ENCODE peak calls at places on chromosome 6, in seven cellular contexts. K is HEK293T; V is fibroblast of the aortic adventitia; L is stimulated activated CD8-positive, alpha-beta memory T cell treated with anti-CD3 and anti-CD28 coated beads, Interleukin-4, amount 100 ng/mL, for 24 hours; U is NCI-H1105; G is HS-27A; N is stimulated activated CD4-positive, alpha-beta T cell treated with anti-CD3 and anti-CD28 coated beads, Interleukin-4, amount 100 ng/mL, for 24 hours. E is an unnamed sample.
A peak's percentile ranks its signal among the peaks of the same experiment; 100 is the strongest.

GRCh38 chr6:119294984-119295383 is 54.6 kb downstream of the MAN1A1 start:
- DNase-seq in K (no peak), V (no peak), L (no peak), U (no peak), G (no peak), N (no peak), E (no peak)

GRCh38 chr6:136030131-136030530 is 178.6 kb downstream of the PDE7B start:
- DNase-seq in K (no peak), V (peak; percentile 35), L (no peak), U (no peak), G (no peak), N (no peak), E (peak; percentile 69)

GRCh38 chr6:14917511-14917910 is 328.4 kb upstream of the JARID2 start:
- DNase-seq in K (no peak), V (no peak), L (no peak), U (no peak), G (no peak), N (no peak), E (no peak)

GRCh38 chr6:84074988-84075781 is 41.6 kb downstream of the MRAP2 start:
- DNase-seq in K (peak; percentile 34), V (peak; percentile 29), L (no peak), U (no peak), G (no peak), N (no peak), E (peak; percentile 18)

GRCh38 chr6:133705731-133706130 is 183.2 kb upstream of the TCF21 start:
- DNase-seq in K (no peak), V (peak; percentile 70), L (no peak), U (no peak), G (peak; percentile 88), N (no peak), E (peak; percentile 68)

GRCh38 chr6:17193376-17193775 is 87.8 kb upstream of the RBM24 start:
- DNase-seq in K (no peak), V (no peak), L (no peak), U (no peak), G (no peak), N (no peak), E (no peak)

GRCh38 chr6:111653961-111654360 is 48.3 kb upstream of the TRAF3IP2 start:
- DNase-seq in K (no peak), V (no peak), L (no peak), U (peak; percentile 71), G (no peak), N (no peak), E (no peak)

GRCh38 chr6:7087491-7087979 is 20.2 kb upstream of the RREB1 start:
- DNase-seq in K (peak; percentile 17), V (no peak), L (no peak), U (no peak), G (no peak), N (peak; percentile 24), E (no peak)

GRCh38 chr6:3664641-3665041 is 86.9 kb downstream of the PXDC1 start:
- DNase-seq in K (no peak), V (no peak), L (no peak), U (no peak), G (no peak), N (no peak), E (peak; percentile 47)

GRCh38 chr6:125940691-125941090 is 15.9 kb upstream of the HINT3 start:
- DNase-seq in K (no peak), V (peak; percentile 72), L (no peak), U (no peak), G (no peak), N (no peak), E (no peak)

GRCh38 chr6:36858407-36858981 is 16.1 kb downstream of the PPIL1 start:
- DNase-seq in K (no peak), V (peak; percentile 93), L (no peak), U (no peak), G (no peak), N (no peak), E (peak; percentile 80)

GRCh38 chr6:116444991-116445566 is 16.1 kb upstream of the CALHM6 start:
- DNase-seq in K (no peak), V (no peak), L (no peak), U (no peak), G (no peak), N (no peak), E (peak; percentile 52)

GRCh38 chr6:129598244-129599187 is 111.5 kb downstream of the ARHGAP18 start:
- DNase-seq in K (peak; percentile 67), V (peak; percentile 92), L (no peak), U (peak; percentile 65), G (peak; percentile 47), N (peak; percentile 15), E (peak; percentile 76)

GRCh38 chr6:169045486-169045885 is 208.2 kb downstream of the THBS2 start:
- DNase-seq in K (no peak), V (peak; percentile 61), L (no peak), U (no peak), G (no peak), N (no peak), E (no peak)

GRCh38 chr6:104623052-104623690 is 236.5 kb downstream of the HACE1 start:
- DNase-seq in K (peak; percentile 39), V (no peak), L (no peak), U (no peak), G (no peak), N (no peak), E (no peak)

GRCh38 chr6:120357447-120357846 is 976.8 kb downstream of the TBC1D32 start:
- DNase-seq in K (no peak), V (peak; percentile 25), L (no peak), U (no peak), G (no peak), N (no peak), E (no peak)

GRCh38 chr6:7228662-7229375 is 84.2 kb downstream of the SSR1 start:
- DNase-seq in K (no peak), V (no peak), L (no peak), U (no peak), G (no peak), N (no peak), E (no peak)

GRCh38 chr6:117138920-117139319 is 126.4 kb upstream of the VGLL2 start:
- DNase-seq in K (no peak), V (no peak), L (no peak), U (peak; percentile 25), G (no peak), N (no peak), E (no peak)

GRCh38 chr6:40809627-40810026 is 222.5 kb upstream of the LRFN2 start:
- DNase-seq in K (no peak), V (no peak), L (no peak), U (no peak), G (no peak), N (no peak), E (peak; percentile 15)

GRCh38 chr6:34585512-34586045 is 29.4 kb upstream of the SPDEF start:
- DNase-seq in K (no peak), V (peak; percentile 84), L (no peak), U (no peak), G (no peak), N (no peak), E (peak; percentile 85)

GRCh38 chr6:37168809-37169457 is 1.0 kb upstream of the PIM1 start:
- DNase-seq in K (peak; percentile 34), V (no peak), L (no peak), U (peak; percentile 51), G (no peak), N (peak; percentile 57), E (no peak)

GRCh38 chr6:89895273-89895874 is 1.1 kb downstream of the GJA10 start:
- DNase-seq in K (peak; percentile 58), V (peak; percentile 53), L (no peak), U (no peak), G (no peak), N (no peak), E (peak; percentile 34)

GRCh38 chr6:85912582-85912981 is 269.9 kb upstream of the SYNCRIP start:
- DNase-seq in K (no peak), V (no peak), L (no peak), U (no peak), G (no peak), N (no peak), E (no peak)

GRCh38 chr6:147544420-147544819 is 35.9 kb downstream of the SAMD5 start:
- DNase-seq in K (no peak), V (no peak), L (no peak), U (no peak), G (no peak), N (no peak), E (no peak)

GRCh38 chr6:3294921-3295871 is 36.4 kb downstream of the PSMG4 start:
- DNase-seq in K (no peak), V (no peak), L (no peak), U (peak; percentile 66), G (no peak), N (no peak), E (no peak)

GRCh38 chr6:52538921-52539354 is 37.9 kb downstream of the TRAM2 start:
- DNase-seq in K (no peak), V (no peak), L (no peak), U (no peak), G (peak; percentile 97), N (no peak), E (peak; percentile 93)

GRCh38 chr6:85460951-85461805 is 11.3 kb downstream of the NT5E start:
- DNase-seq in K (no peak), V (peak; percentile 83), L (no peak), U (no peak), G (no peak), N (no peak), E (peak; percentile 74)

GRCh38 chr6:123997223-123997622 is 193.6 kb downstream of the NKAIN2 start:
- DNase-seq in K (no peak), V (no peak), L (no peak), U (peak; percentile 97), G (no peak), N (no peak), E (no peak)

GRCh38 chr6:42125663-42126062 is 16.8 kb downstream of the C6orf132 start:
- DNase-seq in K (no peak), V (no peak), L (no peak), U (no peak), G (no peak), N (no peak), E (no peak)

GRCh38 chr6:140590641-140591040 is 1216.2 kb upstream of the CITED2 start:
- DNase-seq in K (no peak), V (peak; percentile 19), L (no peak), U (no peak), G (no peak), N (no peak), E (peak; percentile 30)

GRCh38 chr6:90219168-90219985 is 77.3 kb downstream of the BACH2 start:
- DNase-seq in K (peak; percentile 30), V (peak; percentile 96), L (no peak), U (peak; percentile 69), G (no peak), N (no peak), E (peak; percentile 92)

GRCh38 chr6:135675862-135676261 is 175.6 kb upstream of the PDE7B start:
- DNase-seq in K (peak; percentile 58), V (peak; percentile 37), L (no peak), U (peak; percentile 7), G (peak; percentile 50), N (peak; percentile 53), E (no peak)

GRCh38 chr6:105949939-105950582 is 136.1 kb upstream of the PRDM1 start:
- DNase-seq in K (no peak), V (no peak), L (no peak), U (no peak), G (no peak), N (no peak), E (no peak)

GRCh38 chr6:15621203-15622044 is 41.4 kb downstream of the DTNBP1 start:
- DNase-seq in K (no peak), V (peak; percentile 8), L (no peak), U (no peak), G (no peak), N (no peak), E (peak; percentile 29)

GRCh38 chr6:20399518-20399917 is 2.2 kb upstream of the E2F3 start:
- DNase-seq in K (no peak), V (no peak), L (no peak), U (no peak), G (no peak), N (no peak), E (no peak)

E was measured in AG10803.